ENCODE peak calls at places on chromosomes 16 and 17, in four cellular contexts. I is H1, M is mesendoderm, L is mesenchymal stem cell. C is an unnamed sample.

GRCh38 chr16:69406780-69407331 is 17.6 kb upstream of the CYB5B start:
- DNase-seq in I (no peak), M (peak; percentile 81), L (no peak), C (no peak)

GRCh38 chr17:63120406-63120805 is 154.4 kb downstream of the TANC2 start:
- DNase-seq in I (no peak), M (peak; percentile 12), L (peak; percentile 30), C (peak; percentile 54)

GRCh38 chr16:25692307-25692706 is 548 bp downstream of the HS3ST4 start:
- DNase-seq in I (no peak), M (peak; percentile 33), L (no peak), C (no peak)

GRCh38 chr17:3602499-3602898 is 6.7 kb downstream of the TRPV1 start:
- DNase-seq in I (no peak), M (peak; percentile 79), L (peak; percentile 13), C (peak; percentile 6)

GRCh38 chr17:80441133-80441578 is 26.2 kb downstream of the ENDOV start:
- DNase-seq in I (no peak), M (peak; percentile 73), L (peak; percentile 64), C (peak; percentile 36)

GRCh38 chr16:4537376-4538066 is 1.1 kb downstream of the CDIP1 start:
- DNase-seq in I (no peak), M (peak; percentile 39), L (peak; percentile 25), C (no peak)

GRCh38 chr16:610513-611381 is 20.0 kb upstream of the WFIKKN1 start:
- DNase-seq in I (no peak), M (peak; percentile 77), L (no peak), C (no peak)

GRCh38 chr17:48024149-48025039 is 13.2 kb downstream of the COPZ2 start:
- DNase-seq in I (no peak), M (peak; percentile 76), L (no peak), C (no peak)

GRCh38 chr16:23435500-23435899 is 17.5 kb downstream of the COG7 start:
- DNase-seq in I (peak; percentile 34), M (peak; percentile 67), L (peak; percentile 67), C (peak; percentile 48)

GRCh38 chr16:1614226-1615102 is 2.3 kb downstream of the CRAMP1 start:
- DNase-seq in I (no peak), M (peak; percentile 42), L (peak; percentile 62), C (peak; percentile 30)

GRCh38 chr16:88681709-88682451 is 4.4 kb downstream of the SNAI3 start:
- DNase-seq in I (no peak), M (no peak), L (no peak), C (peak; percentile 15)

GRCh38 chr17:45825792-45826191 is 18.9 kb upstream of the SPPL2C start:
- DNase-seq in I (no peak), M (no peak), L (no peak), C (no peak)

GRCh38 chr16:2008631-2009301 is 855 bp downstream of the ZNF598 start:
- DNase-seq in I (no peak), M (peak; percentile 40), L (peak; percentile 67), C (peak; percentile 44)

GRCh38 chr17:70022175-70022574 is 52.9 kb upstream of the KCNJ16 start:
- DNase-seq in I (no peak), M (no peak), L (no peak), C (peak; percentile 11)

GRCh38 chr17:14304222-14304844 is 3.5 kb downstream of the HS3ST3B1 start:
- DNase-seq in I (no peak), M (no peak), L (peak; percentile 40), C (no peak)

GRCh38 chr17:7929158-7930029 is at the start of gene KCNAB3:
- DNase-seq in I (no peak), M (peak; percentile 89), L (peak; percentile 67), C (peak; percentile 69)

GRCh38 chr16:2013527-2013926 is 3.9 kb upstream of the ZNF598 start:
- DNase-seq in I (no peak), M (no peak), L (no peak), C (no peak)

GRCh38 chr17:6035801-6036394 is 34.3 kb upstream of the WSCD1 start:
- DNase-seq in I (no peak), M (no peak), L (no peak), C (no peak)

GRCh38 chr17:3744032-3744431 is 20.3 kb downstream of the HASPIN start:
- DNase-seq in I (no peak), M (no peak), L (peak; percentile 18), C (peak; percentile 62)

GRCh38 chr17:8954339-8954738 is 11.2 kb downstream of the PIK3R5 start:
- DNase-seq in I (peak; percentile 27), M (peak; percentile 65), L (no peak), C (no peak)

GRCh38 chr17:58307468-58308172 is 21.0 kb downstream of the TSPOAP1 start:
- DNase-seq in I (no peak), M (no peak), L (no peak), C (no peak)

GRCh38 chr16:61872778-61873119 is 163.5 kb downstream of the CDH8 start:
- DNase-seq in I (no peak), M (peak; percentile 57), L (no peak), C (no peak)

GRCh38 chr16:77403732-77404131 is 31.1 kb downstream of the ADAMTS18 start:
- DNase-seq in I (no peak), M (no peak), L (no peak), C (no peak)

GRCh38 chr17:792277-792676 is 10.1 kb downstream of the MRM3 start:
- DNase-seq in I (no peak), M (peak; percentile 59), L (peak; percentile 37), C (peak; percentile 56)

GRCh38 chr17:75094871-75095399 is 7.2 kb downstream of the SLC16A5 start:
- DNase-seq in I (no peak), M (no peak), L (no peak), C (no peak)

GRCh38 chr16:50301626-50302471 is 35.5 kb downstream of the ADCY7 start:
- DNase-seq in I (no peak), M (no peak), L (peak; percentile 77), C (peak; percentile 86)

GRCh38 chr17:54969658-54970572 is 1.4 kb downstream of the STXBP4 start:
- DNase-seq in I (no peak), M (no peak), L (no peak), C (no peak)

GRCh38 chr17:78534492-78535284 is 42.5 kb downstream of the DNAH17 start:
- DNase-seq in I (no peak), M (no peak), L (no peak), C (no peak)

GRCh38 chr16:54318941-54319340 is 32.4 kb upstream of the IRX3 start:
- DNase-seq in I (no peak), M (no peak), L (no peak), C (no peak)

GRCh38 chr17:76337413-76337777 is 16.3 kb downstream of the PRPSAP1 start:
- DNase-seq in I (no peak), M (no peak), L (peak; percentile 41), C (peak; percentile 18)

GRCh38 chr17:37770631-37771518 is 26.0 kb upstream of the HNF1B start:
- DNase-seq in I (no peak), M (peak; percentile 68), L (peak; percentile 63), C (peak; percentile 62)

DNA sequence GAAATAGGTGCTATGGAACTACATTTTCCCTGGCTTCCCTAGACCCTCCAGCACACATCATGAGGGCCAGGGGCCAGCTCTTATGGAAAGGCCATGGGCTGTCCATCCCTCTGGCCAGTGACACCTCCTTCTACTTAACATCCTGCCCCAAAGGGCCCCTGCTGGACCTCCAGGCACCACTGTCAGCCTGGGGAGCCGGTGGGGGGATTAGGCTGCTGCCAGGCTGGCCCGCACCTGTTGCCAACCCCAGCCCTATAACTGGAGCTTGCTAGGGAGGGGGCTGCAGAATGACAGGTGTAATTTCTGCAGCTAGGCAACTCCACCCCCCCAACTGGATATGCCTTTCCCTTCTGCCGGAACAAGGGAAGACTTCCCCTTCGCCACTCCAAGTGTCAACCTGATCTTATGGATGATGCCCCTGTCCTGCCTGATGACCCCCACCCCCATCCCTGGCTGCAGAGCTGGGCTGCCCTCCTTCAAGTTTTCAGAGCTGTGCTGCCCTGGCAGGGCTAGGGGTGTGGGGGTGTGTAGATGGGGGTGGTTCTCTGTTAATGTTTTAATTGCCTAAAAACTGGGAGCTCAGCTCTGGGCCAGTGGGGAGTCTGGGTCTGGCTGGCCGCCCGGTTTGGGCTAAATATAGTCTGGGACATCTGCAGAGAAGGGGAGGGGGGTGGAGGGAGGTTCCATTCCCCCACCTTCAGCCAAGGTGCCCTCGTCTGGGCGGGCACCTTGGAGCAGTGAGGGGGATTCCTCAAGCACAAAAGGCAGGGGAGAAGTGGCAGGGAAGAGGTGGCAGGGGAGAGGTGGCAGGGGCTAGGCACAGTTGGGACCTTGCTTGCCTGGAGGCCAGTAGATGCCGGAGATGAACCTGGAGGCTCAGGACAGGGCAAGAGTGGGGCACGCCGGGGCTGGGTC is 12.8 kb downstream of the RARA start:
- DNase-seq in I (no peak), M (no peak), L (no peak), C (no peak)
- H3K4me3 ChIP-seq in I (no peak overlapping the region), M (no peak overlapping the region), L (peak overlapping the region; percentile 88), C (peak overlapping the region; percentile 14)

GRCh38 chr16:65212240-65212639 is 90.4 kb upstream of the CDH11 start:
- DNase-seq in I (no peak), M (no peak), L (no peak), C (no peak)
- H3K23ac ChIP-seq in I (no peak overlapping the region), M (no peak overlapping the region), L (no peak overlapping the region), C (no peak overlapping the region)

DNA sequence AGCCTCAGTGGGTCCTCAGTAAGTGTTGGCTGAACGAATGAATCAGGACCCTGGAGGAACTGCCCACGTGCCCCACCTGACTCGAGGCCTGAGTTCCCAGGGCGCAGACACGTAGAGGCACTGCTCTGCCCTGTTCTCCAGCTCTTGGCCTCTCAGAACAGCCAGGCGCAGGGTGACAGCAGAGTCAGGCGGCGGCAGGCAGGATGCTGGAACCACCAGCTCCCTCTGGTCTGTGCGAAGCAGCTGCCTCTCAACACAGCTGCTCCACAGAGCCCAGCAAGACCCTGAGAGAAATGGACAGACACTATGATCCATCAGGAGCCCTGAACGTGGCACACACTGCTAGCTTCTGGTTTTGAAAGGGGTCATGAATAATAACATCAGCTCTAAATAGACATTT is 53.1 kb upstream of the BCO1 start:
- DNase-seq in I (no peak), M (no peak), L (no peak), C (no peak)
- H3K4me3 ChIP-seq in I (no peak overlapping the region), M (no peak overlapping the region), L (no peak overlapping the region), C (no peak overlapping the region)

GRCh38 chr16:57801098-57801855 is 1.0 kb downstream of the KIFC3 start:
- DNase-seq in I (no peak), M (peak; percentile 83), L (peak; percentile 89), C (peak; percentile 75)

GRCh38 chr16:57803413-57803990 is 1.2 kb upstream of the KIFC3 start:
- DNase-seq in I (no peak), M (peak; percentile 83), L (peak; percentile 52), C (no peak)

GRCh38 chr16:57801856-57802634 is at the start of gene KIFC3:
- DNase-seq in I (no peak), M (peak; percentile 78), L (peak; percentile 82), C (peak; percentile 72)

GRCh38 chr16:57804111-57804837 is 2.0 kb upstream of the KIFC3 start:
- DNase-seq in I (no peak), M (no peak), L (no peak), C (no peak)

DNA sequence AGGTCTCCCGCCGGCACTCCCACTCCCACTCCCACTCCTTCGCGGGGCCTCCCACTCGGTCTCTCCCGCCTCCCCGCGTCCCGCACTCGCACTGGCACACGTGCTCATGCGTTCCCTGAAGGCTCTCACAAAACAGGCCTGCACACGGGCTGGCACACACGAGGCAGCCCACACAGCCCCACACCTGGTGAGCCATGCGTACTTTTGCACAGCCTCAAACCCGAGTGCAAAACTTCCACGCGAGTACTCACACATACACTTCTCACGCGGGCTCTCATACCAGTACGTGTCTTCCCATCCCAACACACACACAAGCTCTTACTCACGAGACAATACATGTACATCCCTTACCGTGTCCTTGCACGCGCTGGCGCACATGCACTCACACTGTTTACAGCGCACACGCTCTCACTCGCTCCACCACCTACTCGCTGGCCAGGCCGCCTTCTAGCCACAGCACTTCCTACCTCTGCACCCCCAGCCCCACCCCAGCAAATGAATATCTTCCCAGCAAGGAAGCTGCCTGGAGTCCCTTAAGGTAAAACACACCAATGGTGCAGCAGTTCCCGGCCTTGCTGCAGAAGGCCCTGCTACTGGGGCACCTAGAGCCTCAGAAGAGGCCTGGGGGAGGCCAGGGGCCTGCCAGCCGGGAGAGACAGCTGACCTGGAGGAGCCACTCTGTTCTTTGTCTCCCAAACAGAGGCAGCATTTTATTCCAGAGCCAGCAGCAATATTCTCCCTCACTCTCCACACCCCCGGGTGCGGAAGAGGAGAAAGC is 533 bp upstream of the KIFC3 start:
- DNase-seq in I (no peak), M (peak; percentile 81), L (peak; percentile 79), C (peak; percentile 54)
- H3K23ac ChIP-seq in I (no peak overlapping the region), M (peak overlapping the region; percentile 90), L (no peak overlapping the region), C (peak overlapping the region; percentile 85)

C was measured in IMR-90.